ENCODE peak calls at places on chromosomes 12 and 14, in six cellular contexts. F, B, U, A, T and K are unnamed samples.

GRCh38 chr12:104877107-104877705 is 80.9 kb downstream of the SLC41A2 start:
- DNase-seq in F (no peak), B (no peak), U (no peak), A (no peak), T (peak; percentile 38), K (peak; percentile 51)

GRCh38 chr12:119204137-119204536 is 25.4 kb downstream of the HSPB8 start:
- DNase-seq in F (no peak), B (no peak), U (no peak), A (no peak), T (no peak), K (no peak)

GRCh38 chr12:56601503-56601902 is 28.6 kb downstream of the BAZ2A start:
- DNase-seq in F (no peak), B (no peak), U (no peak), A (no peak), T (no peak), K (no peak)

GRCh38 chr14:101716956-101717662 is 44.4 kb upstream of the PPP2R5C start:
- DNase-seq in F (no peak), B (no peak), U (no peak), A (no peak), T (no peak), K (no peak)

GRCh38 chr14:36524874-36525745 is 5.1 kb upstream of the NKX2-1 start:
- DNase-seq in F (no peak), B (no peak), U (no peak), A (no peak), T (no peak), K (no peak)

GRCh38 chr14:81269100-81269978 is 48.6 kb upstream of the GTF2A1 start:
- DNase-seq in F (peak; percentile 12), B (no peak), U (peak; percentile 33), A (no peak), T (peak; percentile 53), K (no peak)

GRCh38 chr14:23009939-23010718 is at the start of gene C14orf93:
- DNase-seq in F (no peak), B (peak; percentile 74), U (peak; percentile 74), A (peak; percentile 86), T (peak; percentile 83), K (peak; percentile 91)

GRCh38 chr14:69963966-69964365 is 84.8 kb downstream of the SMOC1 start:
- DNase-seq in F (no peak), B (no peak), U (no peak), A (no peak), T (no peak), K (no peak)

GRCh38 chr12:29389295-29389919 is 8.4 kb upstream of the ERGIC2 start:
- DNase-seq in F (no peak), B (no peak), U (no peak), A (no peak), T (no peak), K (no peak)

GRCh38 chr14:76687611-76688372 is 73.5 kb upstream of the VASH1 start:
- DNase-seq in F (no peak), B (no peak), U (no peak), A (no peak), T (peak; percentile 58), K (no peak)

GRCh38 chr12:1616233-1617066 is 12.6 kb upstream of the WNT5B start:
- DNase-seq in F (no peak), B (no peak), U (no peak), A (no peak), T (no peak), K (no peak)

GRCh38 chr12:2161478-2161877 is 108.7 kb downstream of the CACNA1C start:
- DNase-seq in F (no peak), B (no peak), U (no peak), A (peak; percentile 81), T (peak; percentile 77), K (peak; percentile 87)

GRCh38 chr12:60259241-60259640 is 663.4 kb downstream of the SLC16A7 start:
- DNase-seq in F (no peak), B (no peak), U (no peak), A (no peak), T (no peak), K (no peak)

GRCh38 chr12:121391619-121392324 is 8.1 kb upstream of the RNF34 start:
- DNase-seq in F (peak; percentile 75), B (peak; percentile 31), U (no peak), A (no peak), T (peak; percentile 21), K (no peak)

GRCh38 chr12:122096014-122096413 is 17.5 kb downstream of the MLXIP start:
- DNase-seq in F (no peak), B (no peak), U (no peak), A (no peak), T (no peak), K (no peak)

GRCh38 chr12:64610660-64611429 is 550 bp downstream of the RASSF3 start:
- DNase-seq in F (no peak), B (peak; percentile 69), U (no peak), A (peak; percentile 72), T (peak; percentile 55), K (peak; percentile 84)

GRCh38 chr14:25041484-25041883 is 8.5 kb downstream of the STXBP6 start:
- DNase-seq in F (no peak), B (no peak), U (no peak), A (no peak), T (peak; percentile 24), K (no peak)

GRCh38 chr12:28216016-28216415 is 25.8 kb downstream of the CCDC91 start:
- DNase-seq in F (no peak), B (no peak), U (no peak), A (no peak), T (no peak), K (no peak)

GRCh38 chr14:89899917-89900680 is 54.4 kb downstream of the EFCAB11 start:
- DNase-seq in F (no peak), B (no peak), U (no peak), A (no peak), T (no peak), K (no peak)

GRCh38 chr12:69881771-69882170 is 56.7 kb downstream of the MYRFL start:
- DNase-seq in F (no peak), B (no peak), U (no peak), A (no peak), T (no peak), K (no peak)

GRCh38 chr14:65261946-65262345 is 150.6 kb upstream of the FUT8 start:
- DNase-seq in F (no peak), B (no peak), U (no peak), A (no peak), T (no peak), K (no peak)

GRCh38 chr14:77276295-77276935 is 5.4 kb upstream of the NGB start:
- DNase-seq in F (no peak), B (no peak), U (no peak), A (no peak), T (no peak), K (no peak)

GRCh38 chr14:68384881-68385280 is 408.0 kb downstream of the ZFP36L1 start:
- DNase-seq in F (no peak), B (no peak), U (no peak), A (no peak), T (no peak), K (peak; percentile 46)

GRCh38 chr12:54439096-54439495 is 20.0 kb upstream of the ITGA5 start:
- DNase-seq in F (no peak), B (no peak), U (no peak), A (no peak), T (no peak), K (no peak)

GRCh38 chr12:3533703-3534386 is 42.8 kb downstream of the PRMT8 start:
- DNase-seq in F (no peak), B (no peak), U (no peak), A (peak; percentile 59), T (no peak), K (peak; percentile 66)

GRCh38 chr14:65065719-65066118 is 36.6 kb downstream of the MAX start:
- DNase-seq in F (no peak), B (no peak), U (no peak), A (no peak), T (no peak), K (no peak)

GRCh38 chr12:49055978-49056754 is 4.4 kb downstream of the KMT2D start:
- DNase-seq in F (peak; percentile 41), B (peak; percentile 50), U (peak; percentile 69), A (peak; percentile 45), T (peak; percentile 65), K (peak; percentile 54)

GRCh38 chr12:125110641-125111360 is 45.6 kb downstream of the AACS start:
- DNase-seq in F (peak; percentile 35), B (no peak), U (no peak), A (no peak), T (no peak), K (no peak)

GRCh38 chr12:132435486-132436187 is 54.3 kb upstream of the FBRSL1 start:
- DNase-seq in F (no peak), B (no peak), U (no peak), A (no peak), T (no peak), K (no peak)

GRCh38 chr12:77710209-77710608 is 120.5 kb upstream of the NAV3 start:
- DNase-seq in F (no peak), B (no peak), U (no peak), A (no peak), T (no peak), K (no peak)

GRCh38 chr14:103073367-103073875 is 10.6 kb upstream of the LBHD2 start:
- DNase-seq in F (no peak), B (no peak), U (no peak), A (peak; percentile 14), T (peak; percentile 70), K (no peak)

GRCh38 chr12:62436164-62436503 is 30.5 kb upstream of the MON2 start:
- DNase-seq in F (no peak), B (no peak), U (no peak), A (no peak), T (no peak), K (peak; percentile 42)

GRCh38 chr12:19440019-19440858 is 947 bp downstream of the AEBP2 start:
- DNase-seq in F (no peak), B (peak; percentile 50), U (no peak), A (peak; percentile 45), T (peak; percentile 21), K (peak; percentile 57)

GRCh38 chr12:51814311-51815088 is 34.0 kb downstream of the FIGNL2 start:
- DNase-seq in F (no peak), B (peak; percentile 59), U (no peak), A (peak; percentile 81), T (peak; percentile 79), K (peak; percentile 90)

GRCh38 chr14:71716371-71716770 is 215.9 kb upstream of the RGS6 start:
- DNase-seq in F (no peak), B (no peak), U (no peak), A (no peak), T (no peak), K (no peak)

GRCh38 chr12:47891356-47891755 is 13.4 kb downstream of the VDR start:
- DNase-seq in F (no peak), B (peak; percentile 40), U (no peak), A (no peak), T (no peak), K (no peak)

GRCh38 chr12:80937391-80938238 is at the start of gene LIN7A:
- DNase-seq in F (no peak), B (no peak), U (no peak), A (peak; percentile 67), T (peak; percentile 44), K (peak; percentile 77)

GRCh38 chr12:52362118-52362726 is 5.1 kb downstream of the KRT85 start:
- DNase-seq in F (no peak), B (no peak), U (no peak), A (no peak), T (no peak), K (no peak)